ENCODE peak calls at places on chromosomes 16 and 17, in four cellular contexts. C is ureter, M is iris pigment epithelial cell, Q is GM13977. O is an unnamed sample.
A peak's percentile ranks its signal among the peaks of the same experiment; 100 is the strongest.

GRCh38 chr17:58219789-58220183 is 731 bp upstream of the MKS1 start:
- DNase-seq in C (no peak), M (no peak), Q (no peak), O (no peak)

GRCh38 chr16:53898993-53899392 is 195.0 kb downstream of the FTO start:
- DNase-seq in C (no peak), M (peak; percentile 45), Q (no peak), O (no peak)

GRCh38 chr17:41553987-41554680 is 17.7 kb downstream of the KRT9 start:
- DNase-seq in C (no peak), M (no peak), Q (no peak), O (no peak)

GRCh38 chr17:60076811-60077210 is 1.9 kb downstream of the HEATR6 start:
- DNase-seq in C (no peak), M (no peak), Q (no peak), O (no peak)

GRCh38 chr17:32783602-32784001 is 93.3 kb downstream of the MYO1D start:
- DNase-seq in C (no peak), M (peak; percentile 60), Q (peak; percentile 59), O (peak; percentile 36)

GRCh38 chr17:71286625-71287024 is 834.2 kb upstream of the SOX9 start:
- DNase-seq in C (no peak), M (no peak), Q (no peak), O (no peak)

GRCh38 chr16:12690024-12690423 is 113.7 kb downstream of the CPPED1 start:
- DNase-seq in C (no peak), M (no peak), Q (no peak), O (no peak)

GRCh38 chr16:7391694-7392093 is 59.0 kb downstream of the RBFOX1 start:
- DNase-seq in C (no peak), M (no peak), Q (no peak), O (no peak)

GRCh38 chr16:53643474-53643873 is 60.2 kb downstream of the RPGRIP1L start:
- DNase-seq in C (no peak), M (no peak), Q (no peak), O (no peak)

GRCh38 chr17:8695916-8696415 is 48.7 kb downstream of the CCDC42 start:
- DNase-seq in C (no peak), M (no peak), Q (no peak), O (no peak)

GRCh38 chr16:440627-441026 is 15.2 kb downstream of the RAB11FIP3 start:
- DNase-seq in C (no peak), M (no peak), Q (no peak), O (no peak)

O was measured in pulmonary artery endothelial cell.